ENCODE peak calls at places on chromosomes 12 and 14, in four cellular contexts. E is NCI-H1092 treated with DMSO at 0.1 percent for 48 hours, K is GM12878, F is left lobe of liver. I is an unnamed sample.

GRCh38 chr14:102226356-102227125 is 78.4 kb downstream of the MOK start:
- DNase-seq in F (no peak), E (no peak), K (no peak), I (no peak)

GRCh38 chr14:56183631-56184157 is 65.5 kb downstream of the PELI2 start:
- DNase-seq in F (no peak), E (peak; percentile 50), K (no peak), I (peak; percentile 29)

GRCh38 chr12:2267624-2268477 is 215.1 kb downstream of the CACNA1C start:
- DNase-seq in K (no peak), E (no peak), F (no peak), I (peak; percentile 87)

GRCh38 chr12:107731376-107731775 is 29.6 kb downstream of the PRDM4 start:
- DNase-seq in F (no peak), E (no peak), K (no peak), I (no peak)

GRCh38 chr12:108666326-108666995 is 32.8 kb upstream of the SELPLG start:
- DNase-seq in E (peak; percentile 26), F (peak; percentile 90), K (no peak), I (peak; percentile 40)

GRCh38 chr12:54697836-54698235 is 49.7 kb upstream of the DCD start:
- DNase-seq in K (no peak), E (peak; percentile 32), F (no peak), I (no peak)

GRCh38 chr12:96743606-96744005 is 163.5 kb upstream of the NEDD1 start:
- DNase-seq in E (no peak), K (no peak), F (no peak), I (peak; percentile 19)

GRCh38 chr14:69968151-69968550 is 88.9 kb downstream of the SMOC1 start:
- DNase-seq in K (no peak), F (no peak), E (no peak), I (no peak)

GRCh38 chr14:83707056-83707455 is 1822.9 kb upstream of the FLRT2 start:
- DNase-seq in K (no peak), E (no peak), F (no peak), I (no peak)

GRCh38 chr12:11875414-11875935 is 195.3 kb upstream of the BCL2L14 start:
- DNase-seq in E (no peak), K (no peak), F (no peak), I (no peak)

GRCh38 chr14:32761381-32761968 is 177.2 kb upstream of the NPAS3 start:
- DNase-seq in K (no peak), F (no peak), E (no peak), I (peak; percentile 16)

GRCh38 chr14:24634158-24634557 is at the start of gene GZMB:
- DNase-seq in F (no peak), E (no peak), K (no peak), I (no peak)

GRCh38 chr14:78156196-78156595 is 14.0 kb upstream of the NRXN3 start:
- DNase-seq in E (no peak), K (no peak), F (no peak), I (no peak)

GRCh38 chr12:49288412-49288853 is 6.5 kb upstream of the PRPH start:
- DNase-seq in F (no peak), K (peak; percentile 19), E (peak; percentile 7), I (peak; percentile 82)

GRCh38 chr12:52774629-52775250 is 2.4 kb downstream of the KRT76 start:
- DNase-seq in F (no peak), E (no peak), K (no peak), I (no peak)

GRCh38 chr14:94173471-94173884 is 644 bp upstream of the PPP4R4 start:
- DNase-seq in K (no peak), F (no peak), E (no peak), I (peak; percentile 7)

GRCh38 chr12:50083301-50083700 is 1.8 kb upstream of the SMARCD1 start:
- DNase-seq in K (no peak), E (no peak), F (no peak), I (no peak)

GRCh38 chr14:54653764-54654469 is 87.0 kb downstream of the SAMD4A start:
- DNase-seq in K (no peak), F (no peak), E (no peak), I (peak; percentile 55)

GRCh38 chr12:124822218-124822617 is 41.4 kb downstream of the SCARB1 start:
- DNase-seq in F (no peak), K (no peak), E (no peak), I (no peak)

GRCh38 chr12:89451876-89452275 is 72.7 kb downstream of the GALNT4 start:
- DNase-seq in F (no peak), K (no peak), E (no peak), I (peak; percentile 72)

GRCh38 chr12:13000935-13001724 is 1.1 kb upstream of the HEBP1 start:
- DNase-seq in E (peak; percentile 50), K (no peak), F (peak; percentile 68), I (peak; percentile 89)

GRCh38 chr12:10853746-10854145 is 4.5 kb upstream of the PRR4 start:
- DNase-seq in K (no peak), F (no peak), E (no peak), I (no peak)

GRCh38 chr12:23824358-23824757 is 125.1 kb downstream of the SOX5 start:
- DNase-seq in K (no peak), F (no peak), E (no peak), I (no peak)

GRCh38 chr12:118330421-118331018 is 42.2 kb downstream of the TAOK3 start:
- DNase-seq in F (no peak), K (no peak), E (no peak), I (peak; percentile 11)

GRCh38 chr14:105881021-105881930 is 354.9 kb downstream of the TMEM121 start:
- DNase-seq in E (no peak), F (peak; percentile 37), K (no peak), I (no peak)

GRCh38 chr12:65740873-65741600 is 83.2 kb upstream of the HMGA2 start:
- DNase-seq in E (no peak), K (no peak), F (no peak), I (peak; percentile 95)

GRCh38 chr12:13947237-13947945 is 34.0 kb downstream of the GRIN2B start:
- DNase-seq in E (no peak), F (no peak), K (no peak), I (no peak)

GRCh38 chr12:30694412-30694955 is 1.2 kb downstream of the IPO8 start:
- DNase-seq in F (no peak), K (no peak), E (peak; percentile 39), I (no peak)

GRCh38 chr12:104671407-104672095 is 214.8 kb downstream of the CHST11 start:
- DNase-seq in K (peak; percentile 88), E (no peak), F (peak; percentile 81), I (peak; percentile 84)

GRCh38 chr12:91057349-91057748 is 475 bp downstream of the KERA start:
- DNase-seq in E (no peak), F (no peak), K (no peak), I (no peak)

I was measured in GM03348.